ENCODE peak calls at places on chromosome 10, in six cellular contexts. Z is mucosa of descending colon, W is PC-3, X is amniotic stem cell, P is fibroblast of gingiva, I is H9. T is an unnamed sample.

GRCh38 chr10:77609781-77610272 is 27.8 kb downstream of the KCNMA1 start:
- DNase-seq in Z (no peak), W (no peak), P (peak; percentile 68), I (no peak), X (no peak), T (peak; percentile 9)

GRCh38 chr10:14617125-14617524 is 157.6 kb downstream of the FAM107B start:
- DNase-seq in X (no peak), W (no peak), Z (no peak), I (no peak), P (no peak), T (no peak)

GRCh38 chr10:21020545-21020944 is 123.4 kb upstream of the NEBL start:
- DNase-seq in I (peak; percentile 62), X (no peak), P (no peak), Z (peak; percentile 30), W (peak; percentile 43), T (peak; percentile 70)

GRCh38 chr10:101880190-101880573 is 36.6 kb upstream of the KCNIP2 start:
- DNase-seq in W (no peak), X (no peak), Z (no peak), I (no peak), P (no peak), T (no peak)

GRCh38 chr10:100008142-100008522 is 1.6 kb downstream of the DNMBP start:
- DNase-seq in X (no peak), Z (no peak), I (no peak), W (peak; percentile 66), P (peak; percentile 62), T (no peak)

GRCh38 chr10:23099816-23100215 is 4.4 kb downstream of the MSRB2 start:
- DNase-seq in P (no peak), Z (peak; percentile 41), X (no peak), W (peak; percentile 62), I (no peak), T (peak; percentile 86)

GRCh38 chr10:71285180-71285545 is 33.9 kb upstream of the SLC29A3 start:
- DNase-seq in X (no peak), W (peak; percentile 47), Z (peak; percentile 39), P (no peak), I (peak; percentile 79), T (peak; percentile 68)

GRCh38 chr10:19702215-19702614 is 114.0 kb upstream of the PLXDC2 start:
- DNase-seq in W (peak; percentile 23), I (no peak), X (no peak), Z (no peak), P (peak; percentile 66), T (peak; percentile 19)

GRCh38 chr10:111705026-111705425 is 478.5 kb downstream of the GPAM start:
- DNase-seq in Z (no peak), W (no peak), X (no peak), P (peak; percentile 81), I (no peak), T (no peak)

GRCh38 chr10:47024046-47024322 is 112.8 kb downstream of the PTPN20 start:
- DNase-seq in X (no peak), I (peak; percentile 10), W (no peak), P (no peak), Z (no peak), T (no peak)

GRCh38 chr10:5216801-5217200 is 20.2 kb downstream of the AKR1C4 start:
- DNase-seq in I (no peak), W (no peak), X (no peak), P (no peak), Z (no peak), T (no peak)

GRCh38 chr10:35487336-35488034 is 117.7 kb upstream of the GJD4 start:
- DNase-seq in Z (no peak), I (no peak), W (no peak), P (no peak), X (no peak), T (no peak)

GRCh38 chr10:122140941-122141623 is 130.0 kb upstream of the BTBD16 start:
- DNase-seq in P (peak; percentile 87), Z (peak; percentile 59), W (peak; percentile 89), X (peak; percentile 80), I (no peak), T (peak; percentile 72)

GRCh38 chr10:31031205-31031665 is 430 bp downstream of the ZNF438 start:
- DNase-seq in P (no peak), X (no peak), W (no peak), I (no peak), Z (peak; percentile 91), T (no peak)

GRCh38 chr10:132522521-132523411 is 14.8 kb upstream of the INPP5A start:
- DNase-seq in X (no peak), Z (no peak), P (no peak), I (peak; percentile 20), W (no peak), T (no peak)

GRCh38 chr10:114102253-114102652 is 58.6 kb downstream of the ADRB1 start:
- DNase-seq in Z (no peak), P (no peak), W (no peak), I (no peak), X (no peak), T (peak; percentile 23)

GRCh38 chr10:122342293-122343134 is 32.0 kb upstream of the PLEKHA1 start:
- DNase-seq in P (peak; percentile 64), I (no peak), W (peak; percentile 73), Z (peak; percentile 59), X (peak; percentile 24), T (peak; percentile 73)

GRCh38 chr10:48416584-48417232 is 110.2 kb downstream of the MAPK8 start:
- DNase-seq in Z (no peak), X (no peak), P (no peak), W (no peak), I (no peak), T (no peak)

GRCh38 chr10:72563327-72563932 is 62.4 kb downstream of the MICU1 start:
- DNase-seq in I (no peak), P (no peak), Z (no peak), W (no peak), X (no peak), T (no peak)

GRCh38 chr10:132748545-132749427 is 37.2 kb downstream of the NKX6-2 start:
- DNase-seq in Z (no peak), X (no peak), P (no peak), W (no peak), I (no peak), T (no peak)

GRCh38 chr10:84270708-84271107 is 25.9 kb downstream of the RGR start:
- DNase-seq in W (no peak), X (no peak), Z (no peak), P (no peak), I (no peak), T (peak; percentile 98)

GRCh38 chr10:133372507-133372906 is 647 bp downstream of the ECHS1 start:
- DNase-seq in P (no peak), Z (peak; percentile 56), I (no peak), X (no peak), W (no peak), T (no peak)

GRCh38 chr10:60678978-60679377 is 99.3 kb upstream of the CDK1 start:
- DNase-seq in P (no peak), Z (no peak), W (no peak), X (no peak), I (no peak), T (no peak)

GRCh38 chr10:100923580-100923979 is 10.8 kb downstream of the SLF2 start:
- DNase-seq in W (peak; percentile 32), I (no peak), P (no peak), Z (no peak), X (no peak), T (no peak)

GRCh38 chr10:89327803-89328441 is at the start of gene IFIT3:
- DNase-seq in I (no peak), W (peak; percentile 80), P (peak; percentile 98), X (peak; percentile 70), Z (peak; percentile 54), T (peak; percentile 64)

GRCh38 chr10:60646966-60647796 is 131.1 kb upstream of the CDK1 start:
- DNase-seq in P (peak; percentile 46), Z (peak; percentile 78), W (peak; percentile 98), I (no peak), X (peak; percentile 36), T (peak; percentile 74)

GRCh38 chr10:116029826-116030225 is 243.2 kb downstream of the GFRA1 start:
- DNase-seq in I (no peak), W (no peak), Z (no peak), P (no peak), X (no peak), T (no peak)

GRCh38 chr10:26642896-26643653 is 54.4 kb upstream of the PDSS1 start:
- DNase-seq in Z (no peak), P (no peak), X (no peak), I (peak; percentile 63), W (no peak), T (peak; percentile 51)

GRCh38 chr10:104034401-104035053 is 51.2 kb downstream of the COL17A1 start:
- DNase-seq in X (no peak), W (no peak), P (no peak), I (no peak), Z (no peak), T (no peak)

GRCh38 chr10:22737587-22737986 is 23.2 kb upstream of the PIP4K2A start:
- DNase-seq in P (peak; percentile 24), I (no peak), W (peak; percentile 65), X (no peak), Z (no peak), T (no peak)

T was measured in DMS53.